ENCODE peak calls at places on chromosome 13, in four cellular contexts. One of them, this sample, is unnamed.

GRCh38 chr13:66689628-66690027 is 540.5 kb downstream of the PCDH9 start:
- DNase-seq in HCT116: no peak
- DNase-seq in SK-N-SH: peak; percentile 30
- DNase-seq in PC-9: no peak
- DNase-seq in this sample: peak; percentile 76

GRCh38 chr13:37889102-37889501 is 19.5 kb upstream of the TRPC4 start:
- DNase-seq in HCT116: no peak
- DNase-seq in SK-N-SH: no peak
- DNase-seq in PC-9: peak; percentile 7
- DNase-seq in this sample: no peak

GRCh38 chr13:38530492-38530891 is 156.4 kb upstream of the FREM2 start:
- DNase-seq in HCT116: no peak
- DNase-seq in SK-N-SH: peak; percentile 6
- DNase-seq in PC-9: no peak
- DNase-seq in this sample: no peak

GRCh38 chr13:98813993-98814392 is 61.5 kb upstream of the SLC15A1 start:
- DNase-seq in HCT116: no peak
- DNase-seq in SK-N-SH: no peak
- DNase-seq in PC-9: no peak
- DNase-seq in this sample: no peak

GRCh38 chr13:94344126-94344863 is 135.2 kb downstream of the DCT start:
- DNase-seq in HCT116: no peak
- DNase-seq in SK-N-SH: no peak
- DNase-seq in PC-9: no peak
- DNase-seq in this sample: no peak

GRCh38 chr13:104318121-104318520 is 1251.9 kb upstream of the SLC10A2 start:
- DNase-seq in HCT116: peak; percentile 4
- DNase-seq in SK-N-SH: peak; percentile 49
- DNase-seq in PC-9: no peak
- DNase-seq in this sample: no peak

GRCh38 chr13:96141032-96141431 is 51.1 kb downstream of the HS6ST3 start:
- DNase-seq in HCT116: no peak
- DNase-seq in SK-N-SH: no peak
- DNase-seq in PC-9: no peak
- DNase-seq in this sample: peak; percentile 4

GRCh38 chr13:71124230-71124629 is 742.8 kb downstream of the DACH1 start:
- DNase-seq in HCT116: no peak
- DNase-seq in SK-N-SH: no peak
- DNase-seq in PC-9: no peak
- DNase-seq in this sample: no peak

GRCh38 chr13:91785435-91786137 is 387.2 kb downstream of the GPC5 start:
- DNase-seq in HCT116: no peak
- DNase-seq in SK-N-SH: no peak
- DNase-seq in PC-9: no peak
- DNase-seq in this sample: no peak

GRCh38 chr13:105338044-105338443 is 1197.4 kb downstream of the EFNB2 start:
- DNase-seq in HCT116: no peak
- DNase-seq in SK-N-SH: no peak
- DNase-seq in PC-9: no peak
- DNase-seq in this sample: no peak

GRCh38 chr13:39051157-39051556 is 12.9 kb downstream of the NHLRC3 start:
- DNase-seq in HCT116: peak; percentile 24
- DNase-seq in SK-N-SH: peak; percentile 21
- DNase-seq in PC-9: no peak
- DNase-seq in this sample: peak; percentile 60

GRCh38 chr13:41273806-41274441 is 10.5 kb upstream of the MTRF1 start:
- DNase-seq in HCT116: no peak
- DNase-seq in SK-N-SH: no peak
- DNase-seq in PC-9: no peak
- DNase-seq in this sample: no peak

GRCh38 chr13:29607465-29607864 is 12.0 kb upstream of the SLC7A1 start:
- DNase-seq in HCT116: no peak
- DNase-seq in SK-N-SH: no peak
- DNase-seq in PC-9: no peak
- DNase-seq in this sample: no peak

GRCh38 chr13:113064534-113065405 is 40.8 kb upstream of the F7 start:
- DNase-seq in HCT116: peak; percentile 56
- DNase-seq in SK-N-SH: no peak
- DNase-seq in PC-9: peak; percentile 78
- DNase-seq in this sample: no peak

GRCh38 chr13:35874704-35875103 is 256.5 kb downstream of the DCLK1 start:
- DNase-seq in HCT116: no peak
- DNase-seq in SK-N-SH: no peak
- DNase-seq in PC-9: no peak
- DNase-seq in this sample: no peak

GRCh38 chr13:35876601-35877000 is 254.6 kb downstream of the DCLK1 start:
- DNase-seq in HCT116: no peak
- DNase-seq in SK-N-SH: no peak
- DNase-seq in PC-9: no peak
- DNase-seq in this sample: no peak

GRCh38 chr13:35882722-35883497 is 248.3 kb downstream of the DCLK1 start:
- DNase-seq in HCT116: no peak
- DNase-seq in SK-N-SH: no peak
- DNase-seq in PC-9: no peak
- DNase-seq in this sample: no peak

GRCh38 chr13:35881360-35881759 is 249.8 kb downstream of the DCLK1 start:
- DNase-seq in HCT116: no peak
- DNase-seq in SK-N-SH: no peak
- DNase-seq in PC-9: no peak
- DNase-seq in this sample: no peak

GRCh38 chr13:35879111-35879510 is 252.1 kb downstream of the DCLK1 start:
- DNase-seq in HCT116: no peak
- DNase-seq in SK-N-SH: no peak
- DNase-seq in PC-9: no peak
- DNase-seq in this sample: no peak
- H3K9me2 ChIP-seq in HCT116: no peaks in the 10 kb centered on the region
- H3K9me2 ChIP-seq in SK-N-SH: no peaks in the 10 kb centered on the region
- H3K9me2 ChIP-seq in PC-9: no peaks in the 10 kb centered on the region
- H3K9me2 ChIP-seq in this sample: no peaks in the 10 kb centered on the region

DNA sequence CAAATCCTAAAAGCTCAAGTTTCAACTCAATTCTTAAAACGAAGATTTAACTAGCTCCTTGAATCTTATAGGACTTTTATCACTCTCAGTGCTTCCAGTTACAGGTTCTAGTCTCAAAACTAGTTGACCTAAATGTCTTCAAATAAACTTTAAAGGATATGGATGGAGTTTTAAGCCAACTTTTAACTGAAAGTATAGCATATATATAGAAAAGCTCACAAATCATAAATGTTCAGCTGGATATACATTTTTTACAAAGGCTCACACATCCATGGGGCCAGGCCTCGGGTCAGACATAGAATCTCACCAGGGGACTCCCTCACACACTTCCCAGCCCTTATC is 47.1 kb upstream of the ARHGEF7 start:
- DNase-seq in HCT116: no peak
- DNase-seq in SK-N-SH: no peak
- DNase-seq in PC-9: no peak
- DNase-seq in this sample: no peak
- TF ChIP-seq CTCF in HCT116: no peak
- TF ChIP-seq CTCF in SK-N-SH: no peak
- TF ChIP-seq CTCF in PC-9: peak; percentile 64
- TF ChIP-seq CTCF in this sample: peak; percentile 10

DNA sequence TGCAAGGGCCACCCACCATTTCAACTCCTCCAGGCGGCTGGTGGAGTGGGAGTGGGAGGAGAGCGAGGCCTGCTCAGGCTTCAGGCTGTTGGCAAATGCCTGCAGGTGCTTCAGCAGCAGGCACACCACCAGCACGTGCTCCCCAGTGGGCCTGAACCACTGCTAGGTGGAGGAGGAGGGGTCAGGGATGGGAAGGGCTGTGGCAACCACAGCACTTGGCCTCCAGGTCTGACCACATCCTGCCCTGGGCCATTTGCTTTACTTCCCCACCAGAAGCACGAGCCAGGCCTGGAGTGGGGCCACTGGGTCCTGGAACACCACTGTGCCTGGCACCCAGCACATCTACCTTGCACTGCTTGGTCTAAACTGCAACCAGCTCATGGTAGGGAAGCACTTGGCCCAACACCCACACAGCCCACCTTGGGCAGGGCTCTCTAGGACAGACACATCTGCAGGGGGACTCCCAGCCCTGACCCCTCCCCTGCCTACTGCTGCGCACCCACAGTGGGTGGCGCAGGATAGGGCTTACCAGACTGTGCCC is 26.2 kb downstream of the TUBA3C start:
- DNase-seq in HCT116: no peak
- DNase-seq in SK-N-SH: no peak
- DNase-seq in PC-9: no peak
- DNase-seq in this sample: no peak
- H3K27ac ChIP-seq in HCT116: no peak overlapping the region
- H3K27ac ChIP-seq in SK-N-SH: no peak overlapping the region
- H3K27ac ChIP-seq in PC-9: no peak overlapping the region
- H3K27ac ChIP-seq in this sample: no peak overlapping the region

DNA sequence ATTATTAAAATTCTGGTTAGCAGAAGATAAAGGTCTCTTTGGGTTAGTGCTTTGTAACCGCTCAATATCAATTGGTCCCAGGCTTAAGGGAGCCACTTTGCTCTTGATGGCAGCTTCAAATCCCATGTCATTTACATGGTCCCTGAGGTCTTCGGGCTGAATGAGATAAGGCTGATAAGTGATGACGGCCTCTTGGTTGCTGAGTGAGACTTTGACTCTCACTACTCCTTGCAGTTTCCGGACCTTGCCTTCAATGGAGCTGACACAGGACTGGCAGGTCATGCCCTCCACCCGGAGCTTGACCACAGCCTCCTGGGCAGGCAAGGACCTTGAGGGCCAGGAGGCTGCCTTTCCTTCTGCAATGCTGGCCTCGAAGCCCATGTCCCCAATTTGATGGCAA is 36.8 kb downstream of the ATP7B start:
- DNase-seq in HCT116: no peak
- DNase-seq in SK-N-SH: no peak
- DNase-seq in PC-9: no peak
- DNase-seq in this sample: no peak
- H3K9me2 ChIP-seq in HCT116: no peaks in the 10 kb centered on the region
- H3K9me2 ChIP-seq in SK-N-SH: no peaks in the 10 kb centered on the region
- H3K9me2 ChIP-seq in PC-9: no peaks in the 10 kb centered on the region
- H3K9me2 ChIP-seq in this sample: no peaks in the 10 kb centered on the region

GRCh38 chr13:33312150-33312908 is 26.8 kb upstream of the STARD13 start:
- DNase-seq in HCT116: no peak
- DNase-seq in SK-N-SH: no peak
- DNase-seq in PC-9: no peak
- DNase-seq in this sample: no peak
- TF ChIP-seq CTCF in HCT116: peak; percentile 17
- TF ChIP-seq CTCF in SK-N-SH: peak; percentile 37
- TF ChIP-seq CTCF in PC-9: no peak
- TF ChIP-seq CTCF in this sample: no peak

DNA sequence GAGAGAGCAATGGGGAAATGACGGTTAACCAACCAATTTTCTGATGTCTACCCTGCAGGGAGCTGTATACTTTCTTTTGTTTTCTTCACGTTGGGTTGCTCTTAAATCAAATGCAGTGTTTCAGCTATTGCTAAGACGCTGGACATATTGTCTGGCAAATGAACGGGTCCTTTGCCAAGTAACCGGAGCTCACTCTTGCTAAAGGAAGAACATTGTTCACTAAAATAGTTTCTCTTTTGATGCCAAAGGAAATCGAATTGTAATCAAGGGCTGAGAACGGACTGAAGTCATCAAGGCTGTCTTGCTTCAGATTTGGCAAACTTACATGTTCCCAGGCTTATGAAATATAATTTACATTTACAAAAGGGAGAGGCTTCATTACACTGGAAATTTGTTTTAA is 142.3 kb upstream of the ARGLU1 start:
- DNase-seq in HCT116: no peak
- DNase-seq in SK-N-SH: no peak
- DNase-seq in PC-9: no peak
- DNase-seq in this sample: no peak
- H3K27ac ChIP-seq in HCT116: no peak overlapping the region
- H3K27ac ChIP-seq in SK-N-SH: no peak overlapping the region
- H3K27ac ChIP-seq in PC-9: no peak overlapping the region
- H3K27ac ChIP-seq in this sample: no peak overlapping the region

GRCh38 chr13:43478178-43478577 is 308.6 kb downstream of the ENOX1 start:
- DNase-seq in HCT116: no peak
- DNase-seq in SK-N-SH: no peak
- DNase-seq in PC-9: no peak
- DNase-seq in this sample: no peak
- H3K9me2 ChIP-seq in HCT116: no peaks in the 10 kb centered on the region
- H3K9me2 ChIP-seq in SK-N-SH: no peaks in the 10 kb centered on the region
- H3K9me2 ChIP-seq in PC-9: no peaks in the 10 kb centered on the region
- H3K9me2 ChIP-seq in this sample: no peaks in the 10 kb centered on the region